ENCODE peak calls at places on chromosomes 4 and X, in five cellular contexts. L, T, K, G and V are unnamed samples.
A peak's percentile ranks its signal among the peaks of the same experiment; 100 is the strongest.

GRCh38 chr4:81807927-81808672 is 336.4 kb upstream of the RASGEF1B start:
- DNase-seq in G (no peak), T (no peak), K (no peak), L (no peak), V (no peak)

GRCh38 chr4:147096667-147097604 is 151.3 kb upstream of the TTC29 start:
- DNase-seq in K (no peak), T (peak; percentile 39), G (no peak), L (no peak), V (no peak)

GRCh38 chrX:115173181-115173580 is 16.0 kb upstream of the RBMXL3 start:
- DNase-seq in G (no peak), K (no peak), L (no peak), T (no peak), V (no peak)

GRCh38 chr4:7060346-7061150 is 7.3 kb downstream of the GRPEL1 start:
- DNase-seq in G (no peak), L (no peak), K (peak; percentile 42), T (no peak), V (no peak)

GRCh38 chr4:94957030-94957429 is 199.3 kb downstream of the BMPR1B start:
- DNase-seq in T (no peak), K (no peak), L (no peak), G (no peak), V (no peak)

GRCh38 chr4:139562839-139563238 is 6.8 kb upstream of the SETD7 start:
- DNase-seq in L (no peak), G (no peak), K (no peak), T (no peak), V (no peak)

GRCh38 chr4:1972414-1972813 is 36.4 kb downstream of the NELFA start:
- DNase-seq in K (no peak), T (no peak), G (no peak), L (no peak), V (peak; percentile 29)

GRCh38 chrX:155643240-155643639 is 30.5 kb upstream of the TMLHE start:
- DNase-seq in G (no peak), T (no peak), L (no peak), K (no peak), V (no peak)

GRCh38 chr4:25870081-25870480 is 7.3 kb upstream of the SEL1L3 start:
- DNase-seq in T (no peak), G (no peak), K (no peak), L (no peak), V (no peak)

GRCh38 chr4:79872738-79873137 is 200.3 kb downstream of the ANTXR2 start:
- DNase-seq in L (no peak), T (no peak), K (no peak), G (no peak), V (no peak)

GRCh38 chr4:98586231-98586630 is 72.2 kb downstream of the TSPAN5 start:
- DNase-seq in K (no peak), T (no peak), G (no peak), L (no peak), V (no peak)